ENCODE peak calls at places on chromosomes 4 and X, in five cellular contexts. N is AG04450, P is NT2/D1, A is AG08395, B is T-cell. I is an unnamed sample.

GRCh38 chr4:1298461-1298860 is 8.8 kb downstream of the MAEA start:
- DNase-seq in N (no peak), P (no peak), A (no peak), B (no peak), I (no peak)

GRCh38 chr4:140789752-140790151 is 33.6 kb upstream of the TBC1D9 start:
- DNase-seq in N (no peak), P (no peak), A (no peak), B (no peak), I (no peak)

GRCh38 chr4:70747874-70748273 is 26.1 kb downstream of the RUFY3 start:
- DNase-seq in N (no peak), P (no peak), A (no peak), B (no peak), I (no peak)

GRCh38 chr4:3295837-3296624 is 3.2 kb downstream of the RGS12 start:
- DNase-seq in N (no peak), P (no peak), A (no peak), B (no peak), I (no peak)

GRCh38 chr4:6617246-6617645 is 23.2 kb upstream of the MRFAP1 start:
- DNase-seq in N (no peak), P (no peak), A (no peak), B (no peak), I (no peak)

GRCh38 chr4:138910201-138910913 is 105.2 kb upstream of the NOCT start:
- DNase-seq in N (peak), P (no peak), A (no peak), B (no peak), I (no peak)

GRCh38 chrX:118847676-118848075 is 24.1 kb downstream of the ZCCHC12 start:
- DNase-seq in N (no peak), P (peak), A (peak), B (no peak), I (no peak)

GRCh38 chr4:53366301-53366716 is 448 bp upstream of the SCFD2 start:
- DNase-seq in N (no peak), P (no peak), A (no peak), B (no peak), I (no peak)

GRCh38 chrX:119541188-119541587 is 24.0 kb downstream of the STEEP1 start:
- DNase-seq in N (peak), P (peak), A (peak), B (no peak), I (peak)

GRCh38 chr4:42786350-42787070 is 106.0 kb upstream of the GRXCR1 start:
- DNase-seq in N (no peak), P (peak), A (no peak), B (no peak), I (no peak)

GRCh38 chr4:116357758-116358157 is 727.6 kb downstream of the TRAM1L1 start:
- DNase-seq in N (no peak), P (no peak), A (no peak), B (no peak), I (peak)

GRCh38 chrX:16427668-16428067 is 222.3 kb upstream of the S100G start:
- DNase-seq in N (no peak), P (no peak), A (no peak), B (no peak), I (no peak)

GRCh38 chr4:6844986-6845385 is 62.5 kb downstream of the KIAA0232 start:
- DNase-seq in N (no peak), P (no peak), A (no peak), B (no peak), I (no peak)

GRCh38 chr4:83599183-83599582 is 63.3 kb downstream of the GPAT3 start:
- DNase-seq in N (no peak), P (no peak), A (no peak), B (no peak), I (no peak)

I was measured in non-pigmented ciliary epithelial cell.